ENCODE peak calls at places on chromosome 4, in six cellular contexts. S is suprapubic skin, K is GM12865, W is sigmoid colon, Z is A673, D is thoracic aorta. R is an unnamed sample.

GRCh38 chr4:94926936-94927335 is 169.2 kb downstream of the BMPR1B start:
- DNase-seq in S (no peak), K (no peak), W (no peak), Z (no peak), D (no peak), R (no peak)

GRCh38 chr4:108512615-108513505 is 107.5 kb upstream of the RPL34 start:
- DNase-seq in S (no peak), K (peak; percentile 47), W (no peak), Z (peak; percentile 43), D (no peak), R (peak; percentile 43)

GRCh38 chr4:37304612-37305011 is 60.1 kb downstream of the NWD2 start:
- DNase-seq in S (no peak), K (no peak), W (no peak), Z (no peak), D (no peak), R (no peak)

GRCh38 chr4:163748474-163748873 is 254.0 kb downstream of the TMA16 start:
- DNase-seq in S (no peak), K (no peak), W (no peak), Z (peak; percentile 90), D (no peak), R (peak; percentile 24)

GRCh38 chr4:123390846-123391456 is 5.6 kb upstream of the SPRY1 start:
- DNase-seq in S (no peak), K (peak; percentile 30), W (no peak), Z (peak; percentile 55), D (no peak), R (no peak)

GRCh38 chr4:98430708-98431403 is 169.7 kb downstream of the RAP1GDS1 start:
- DNase-seq in S (no peak), K (no peak), W (no peak), Z (no peak), D (no peak), R (no peak)

GRCh38 chr4:188127157-188127874 is 11.9 kb upstream of the TRIML1 start:
- DNase-seq in S (no peak), K (no peak), W (no peak), Z (peak; percentile 38), D (no peak), R (no peak)

GRCh38 chr4:141501931-141502330 is 134.5 kb upstream of the IL15 start:
- DNase-seq in S (no peak), K (no peak), W (no peak), Z (peak; percentile 6), D (no peak), R (no peak)

GRCh38 chr4:137226900-137227299 is 305.4 kb downstream of the PCDH18 start:
- DNase-seq in S (no peak), K (peak; percentile 5), W (no peak), Z (peak; percentile 4), D (no peak), R (no peak)

GRCh38 chr4:56374956-56375355 is 12.3 kb downstream of the AASDH start:
- DNase-seq in S (no peak), K (no peak), W (no peak), Z (no peak), D (no peak), R (no peak)

GRCh38 chr4:37661643-37662221 is 24.4 kb downstream of the RELL1 start:
- DNase-seq in S (no peak), K (no peak), W (no peak), Z (no peak), D (no peak), R (no peak)

GRCh38 chr4:166003811-166004210 is 130.8 kb downstream of the TLL1 start:
- DNase-seq in S (no peak), K (no peak), W (no peak), Z (no peak), D (no peak), R (no peak)

GRCh38 chr4:1668488-1668840 is 15.6 kb downstream of the FAM53A start:
- DNase-seq in S (no peak), K (no peak), W (no peak), Z (no peak), D (no peak), R (no peak)

GRCh38 chr4:42627887-42628646 is 28.8 kb downstream of the ATP8A1 start:
- DNase-seq in S (peak; percentile 60), K (peak; percentile 96), W (peak; percentile 67), Z (no peak), D (no peak), R (peak; percentile 84)

GRCh38 chr4:53943345-53944085 is 120.9 kb downstream of the CHIC2 start:
- DNase-seq in S (no peak), K (no peak), W (no peak), Z (peak; percentile 84), D (no peak), R (no peak)

GRCh38 chr4:8912506-8912905 is 40.9 kb upstream of the HMX1 start:
- DNase-seq in S (peak; percentile 30), K (no peak), W (no peak), Z (no peak), D (no peak), R (no peak)

GRCh38 chr4:55754754-55755350 is 64.7 kb upstream of the EXOC1L start:
- DNase-seq in S (no peak), K (no peak), W (no peak), Z (peak; percentile 61), D (no peak), R (no peak)

GRCh38 chr4:40704073-40704472 is 45.7 kb upstream of the NSUN7 start:
- DNase-seq in S (no peak), K (no peak), W (no peak), Z (no peak), D (no peak), R (no peak)

GRCh38 chr4:36064147-36064546 is 180.2 kb downstream of the ARAP2 start:
- DNase-seq in S (no peak), K (no peak), W (no peak), Z (no peak), D (no peak), R (no peak)

GRCh38 chr4:153205757-153206156 is 1.5 kb downstream of the TRIM2 start:
- DNase-seq in S (no peak), K (no peak), W (no peak), Z (no peak), D (no peak), R (no peak)

GRCh38 chr4:138242076-138242829 is at the start of gene SLC7A11:
- DNase-seq in S (no peak), K (peak; percentile 97), W (no peak), Z (peak; percentile 98), D (peak; percentile 4), R (peak; percentile 28)

GRCh38 chr4:26879805-26880204 is 19.2 kb downstream of the STIM2 start:
- DNase-seq in S (no peak), K (no peak), W (no peak), Z (no peak), D (no peak), R (no peak)

GRCh38 chr4:42080284-42080683 is 72.2 kb downstream of the BEND4 start:
- DNase-seq in S (no peak), K (no peak), W (no peak), Z (no peak), D (no peak), R (no peak)

GRCh38 chr4:177380730-177381287 is 61.4 kb downstream of the AGA start:
- DNase-seq in S (no peak), K (peak; percentile 29), W (no peak), Z (peak; percentile 52), D (no peak), R (no peak)

GRCh38 chr4:113683143-113683542 is 78.4 kb downstream of the CAMK2D start:
- DNase-seq in S (no peak), K (peak; percentile 85), W (no peak), Z (no peak), D (no peak), R (no peak)

GRCh38 chr4:80266267-80266901 is at the start of gene FGF5:
- DNase-seq in S (peak; percentile 61), K (no peak), W (peak; percentile 86), Z (no peak), D (no peak), R (peak; percentile 68)

DNA sequence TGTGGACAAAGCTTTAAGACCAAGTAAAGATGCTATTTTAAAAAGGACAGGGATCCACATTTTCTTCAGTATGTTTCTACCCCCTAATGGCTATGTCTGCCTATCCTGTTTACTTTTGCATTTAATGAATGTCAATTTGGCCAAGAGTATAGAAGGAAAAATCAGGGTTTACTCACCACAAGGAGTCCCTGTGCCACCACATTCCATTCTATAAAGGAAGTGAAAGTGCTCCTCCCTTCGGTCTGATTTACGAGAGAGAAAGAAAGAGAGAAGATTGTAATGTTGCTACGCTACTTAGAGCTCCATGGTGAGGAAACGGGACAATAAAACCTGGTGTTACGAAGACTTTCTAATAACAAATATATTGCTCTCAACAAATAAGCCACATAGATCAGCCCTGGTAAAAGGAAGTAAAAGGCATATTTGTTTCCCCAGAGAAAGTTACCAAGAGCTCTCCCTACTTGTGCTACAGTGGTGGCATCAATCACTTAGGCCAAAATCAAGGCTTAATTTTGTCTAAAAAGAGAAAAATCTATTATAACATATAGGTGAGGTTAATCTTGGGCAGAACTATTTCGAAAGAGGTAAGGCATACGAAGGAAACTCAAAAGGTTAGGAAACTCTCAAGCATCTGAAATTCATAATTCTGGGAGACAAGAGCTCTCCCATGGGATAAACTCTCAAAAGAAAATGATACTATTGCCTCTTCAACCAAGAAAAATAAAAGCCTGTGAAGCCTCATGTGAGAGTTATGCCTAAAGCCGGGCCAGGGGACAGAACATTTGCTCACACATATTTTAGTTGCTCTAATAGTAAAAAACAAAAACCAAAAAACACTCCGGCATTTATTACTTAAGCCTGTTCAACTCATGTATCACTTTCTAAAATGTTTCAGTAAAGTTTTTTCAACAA is 29.5 kb downstream of the TAPT1 start:
- DNase-seq in S (no peak), K (no peak), W (no peak), Z (peak; percentile 92), D (no peak), R (no peak)
- TF ChIP-seq CTCF in S (no peak), K (no peak), W (peak; percentile 8), Z (peak; percentile 66), D (peak; percentile 40), R (no peak)

DNA sequence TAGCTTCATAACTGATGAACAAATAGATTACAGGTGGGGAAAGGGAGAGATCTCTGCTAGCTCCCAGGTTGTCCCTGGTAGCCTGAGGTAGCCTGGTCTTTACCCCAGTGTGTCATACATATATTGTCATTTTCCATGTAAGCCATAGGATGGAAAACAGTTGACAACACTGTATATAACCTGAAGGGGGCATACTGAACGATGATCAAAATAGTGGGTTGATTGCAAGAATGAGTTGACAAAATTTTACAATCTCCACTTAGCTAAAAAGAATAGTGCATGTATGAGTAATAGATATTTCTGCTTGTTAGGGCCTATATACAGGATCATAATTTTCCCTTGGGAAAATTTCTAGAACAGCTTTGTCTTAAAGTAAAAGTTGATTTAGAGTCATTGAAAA is 304.1 kb upstream of the HAND2 start:
- DNase-seq in S (no peak), K (no peak), W (no peak), Z (peak; percentile 58), D (no peak), R (no peak)
- TF ChIP-seq CTCF in S (no peak), K (no peak), W (no peak), Z (peak; percentile 54), D (no peak), R (peak; percentile 13)

DNA sequence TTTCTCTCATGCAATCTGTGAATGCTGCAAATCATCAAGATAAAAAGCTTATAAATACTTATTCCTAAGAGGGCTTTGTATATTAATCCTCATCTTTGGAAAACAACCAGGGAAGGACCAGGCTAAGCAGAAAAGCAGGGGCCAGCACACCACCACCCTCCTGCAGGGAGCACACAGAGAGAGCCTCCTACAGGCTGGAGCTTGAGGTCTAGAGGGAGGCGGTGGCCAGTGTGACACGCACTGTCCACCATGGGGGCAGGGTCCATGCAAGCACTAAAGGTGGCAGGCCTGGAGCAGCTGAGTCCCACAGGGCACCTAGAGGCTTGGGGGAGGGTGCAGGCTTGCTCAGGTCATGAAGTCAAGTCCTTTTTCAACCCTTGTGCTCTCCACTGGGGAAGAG is 236.9 kb downstream of the TACR3 start:
- DNase-seq in S (no peak), K (no peak), W (no peak), Z (no peak), D (no peak), R (no peak)
- TF ChIP-seq CTCF in S (no peak), K (no peak), W (no peak), Z (no peak), D (no peak), R (no peak)

GRCh38 chr4:140049024-140049923 is 104.7 kb downstream of the MAML3 start:
- DNase-seq in S (no peak), K (peak; percentile 20), W (peak; percentile 72), Z (peak; percentile 29), D (no peak), R (peak; percentile 64)
- TF ChIP-seq CTCF in S (no peak), K (no peak), W (no peak), Z (no peak), D (no peak), R (no peak)

R was measured in glutamatergic neuron.